ENCODE peak calls at places on chromosome 22, in eight cellular contexts. S is fibroblast of lung, Z is HepG2, C is H9, F is HCT116, A is astrocyte, D is OCI-LY7, I is GM23338. P is an unnamed sample. For H3K79me2 and H3K4me1, the result is how much of the 10 kb centered on the place peaks cover.

GRCh38 chr22:22848364-22848866 is 39.2 kb upstream of the IGLL5 start:
- DNase-seq in S (peak), Z (peak), C (peak), F (peak), A (peak), D (peak), I (peak), P (peak)

GRCh38 chr22:32562916-32563315 is 88.3 kb downstream of the FBXO7 start:
- DNase-seq in S (no peak), Z (no peak), C (no peak), F (no peak), A (no peak), D (no peak), I (no peak), P (no peak)

GRCh38 chr22:32331236-32331917 is 26.3 kb upstream of the RFPL3 start:
- DNase-seq in S (no peak), Z (no peak), C (peak), F (no peak), A (no peak), D (no peak), I (no peak), P (no peak)

GRCh38 chr22:24420072-24420976 is 7.1 kb upstream of the ADORA2A start:
- DNase-seq in S (no peak), Z (peak), C (no peak), F (no peak), A (no peak), D (no peak), I (peak), P (no peak)

GRCh38 chr22:26592368-26593015 is 2.6 kb upstream of the TPST2 start:
- DNase-seq in S (no peak), Z (no peak), C (no peak), F (no peak), A (no peak), D (peak), I (no peak), P (no peak)

GRCh38 chr22:50275181-50276055 is 5.2 kb upstream of the MAPK11 start:
- DNase-seq in S (no peak), Z (no peak), C (no peak), F (no peak), A (no peak), D (no peak), I (no peak), P (no peak)

GRCh38 chr22:23302171-23303002 is 122.1 kb downstream of the BCR start:
- DNase-seq in S (no peak), Z (no peak), C (no peak), F (no peak), A (no peak), D (no peak), I (no peak), P (no peak)

GRCh38 chr22:47357493-47357892 is 595.0 kb downstream of the TBC1D22A start:
- DNase-seq in S (no peak), Z (no peak), C (no peak), F (no peak), A (no peak), D (no peak), I (no peak), P (no peak)

GRCh38 chr22:23306438-23306921 is 126.2 kb downstream of the BCR start:
- DNase-seq in S (peak), Z (no peak), C (no peak), F (no peak), A (peak), D (no peak), I (no peak), P (no peak)

GRCh38 chr22:22689621-22690345 is 45.4 kb downstream of the GGTLC2 start:
- DNase-seq in S (no peak), Z (no peak), C (no peak), F (no peak), A (no peak), D (no peak), I (no peak), P (no peak)

GRCh38 chr22:29477919-29478318 is 2.1 kb upstream of the NEFH start:
- DNase-seq in S (no peak), Z (no peak), C (no peak), F (no peak), A (no peak), D (no peak), I (peak), P (no peak)

GRCh38 chr22:22942511-22943329 is 55.1 kb downstream of the IGLL5 start:
- DNase-seq in S (peak), Z (peak), C (peak), F (peak), A (peak), D (peak), I (peak), P (peak)

GRCh38 chr22:22141771-22142591 is 102.6 kb upstream of the VPREB1 start:
- DNase-seq in S (no peak), Z (no peak), C (no peak), F (no peak), A (no peak), D (no peak), I (no peak), P (no peak)

GRCh38 chr22:22450343-22450839 is 58.2 kb downstream of the ZNF280B start:
- DNase-seq in S (no peak), Z (no peak), C (no peak), F (no peak), A (no peak), D (peak), I (no peak), P (no peak)

GRCh38 chr22:23182289-23183106 is 2.2 kb downstream of the BCR start:
- DNase-seq in S (no peak), Z (no peak), C (no peak), F (no peak), A (peak), D (peak), I (peak), P (peak)

GRCh38 chr22:26806445-26807170 is 149.2 kb downstream of the MIAT start:
- DNase-seq in S (no peak), Z (no peak), C (no peak), F (no peak), A (no peak), D (no peak), I (no peak), P (no peak)

GRCh38 chr22:29469755-29470154 is 10.3 kb upstream of the NEFH start:
- DNase-seq in S (no peak), Z (no peak), C (peak), F (no peak), A (no peak), D (no peak), I (peak), P (no peak)

GRCh38 chr22:44158766-44159165 is 22.0 kb upstream of the PARVG start:
- DNase-seq in S (no peak), Z (no peak), C (no peak), F (no peak), A (no peak), D (no peak), I (no peak), P (no peak)

GRCh38 chr22:38262051-38262795 is 10.6 kb downstream of the TMEM184B start:
- DNase-seq in S (no peak), Z (peak), C (peak), F (no peak), A (no peak), D (peak), I (peak), P (peak)

GRCh38 chr22:37533995-37534394 is 14.8 kb upstream of the CARD10 start:
- DNase-seq in S (peak), Z (no peak), C (no peak), F (peak), A (peak), D (no peak), I (no peak), P (peak)

GRCh38 chr22:25062378-25063095 is 110.0 kb downstream of the KIAA1671 start:
- DNase-seq in S (no peak), Z (no peak), C (no peak), F (no peak), A (no peak), D (no peak), I (no peak), P (no peak)

GRCh38 chr22:32760396-32760795 is 41.1 kb upstream of the TIMP3 start:
- DNase-seq in S (no peak), Z (no peak), C (no peak), F (no peak), A (no peak), D (no peak), I (no peak), P (no peak)

GRCh38 chr22:22060200-22061084 is 77.9 kb upstream of the TOP3B start:
- DNase-seq in S (peak), Z (peak), C (peak), F (peak), A (no peak), D (peak), I (peak), P (peak)

GRCh38 chr22:17121235-17122195 is at the start of gene TMEM121B:
- DNase-seq in S (peak), Z (no peak), C (peak), F (no peak), A (peak), D (no peak), I (peak), P (no peak)

GRCh38 chr22:32618461-32619140 is 144.0 kb downstream of the FBXO7 start:
- DNase-seq in S (peak), Z (no peak), C (no peak), F (no peak), A (no peak), D (no peak), I (no peak), P (no peak)

GRCh38 chr22:21681566-21682370 is 16.0 kb downstream of the PPIL2 start:
- DNase-seq in S (no peak), Z (no peak), C (no peak), F (no peak), A (no peak), D (no peak), I (no peak), P (peak)

GRCh38 chr22:48574776-48575566 is 1252.7 kb downstream of the BRD1 start:
- DNase-seq in S (peak), Z (peak), C (peak), F (no peak), A (peak), D (no peak), I (peak), P (no peak)

GRCh38 chr22:42993651-42994275 is 21.2 kb downstream of the PACSIN2 start:
- DNase-seq in S (peak), Z (peak), C (no peak), F (no peak), A (peak), D (no peak), I (no peak), P (peak)

GRCh38 chr22:43826142-43827093 is 14.3 kb upstream of the EFCAB6 start:
- DNase-seq in S (peak), Z (no peak), C (peak), F (no peak), A (peak), D (no peak), I (no peak), P (peak)

GRCh38 chr22:22834783-22835182 is 52.8 kb upstream of the IGLL5 start:
- DNase-seq in S (no peak), Z (no peak), C (no peak), F (no peak), A (no peak), D (no peak), I (no peak), P (no peak)

GRCh38 chr22:33737662-33738061 is 182.6 kb downstream of the LARGE1 start:
- DNase-seq in S (no peak), Z (no peak), C (no peak), F (no peak), A (no peak), D (no peak), I (no peak), P (no peak)

GRCh38 chr22:29083576-29084566 is 11.0 kb downstream of the KREMEN1 start:
- DNase-seq in S (no peak), Z (no peak), C (no peak), F (no peak), A (peak), D (no peak), I (no peak), P (peak)

GRCh38 chr22:50532353-50532700 is 2.5 kb upstream of the TYMP start:
- DNase-seq in S (no peak), Z (no peak), C (no peak), F (no peak), A (no peak), D (peak), I (no peak), P (no peak)

GRCh38 chr22:33831207-33831606 is 89.1 kb downstream of the LARGE1 start:
- DNase-seq in S (no peak), Z (no peak), C (no peak), F (no peak), A (no peak), D (no peak), I (peak), P (no peak)

GRCh38 chr22:42258126-42258525 is 12.3 kb downstream of the TCF20 start:
- DNase-seq in S (no peak), Z (no peak), C (no peak), F (no peak), A (no peak), D (no peak), I (no peak), P (no peak)

DNA sequence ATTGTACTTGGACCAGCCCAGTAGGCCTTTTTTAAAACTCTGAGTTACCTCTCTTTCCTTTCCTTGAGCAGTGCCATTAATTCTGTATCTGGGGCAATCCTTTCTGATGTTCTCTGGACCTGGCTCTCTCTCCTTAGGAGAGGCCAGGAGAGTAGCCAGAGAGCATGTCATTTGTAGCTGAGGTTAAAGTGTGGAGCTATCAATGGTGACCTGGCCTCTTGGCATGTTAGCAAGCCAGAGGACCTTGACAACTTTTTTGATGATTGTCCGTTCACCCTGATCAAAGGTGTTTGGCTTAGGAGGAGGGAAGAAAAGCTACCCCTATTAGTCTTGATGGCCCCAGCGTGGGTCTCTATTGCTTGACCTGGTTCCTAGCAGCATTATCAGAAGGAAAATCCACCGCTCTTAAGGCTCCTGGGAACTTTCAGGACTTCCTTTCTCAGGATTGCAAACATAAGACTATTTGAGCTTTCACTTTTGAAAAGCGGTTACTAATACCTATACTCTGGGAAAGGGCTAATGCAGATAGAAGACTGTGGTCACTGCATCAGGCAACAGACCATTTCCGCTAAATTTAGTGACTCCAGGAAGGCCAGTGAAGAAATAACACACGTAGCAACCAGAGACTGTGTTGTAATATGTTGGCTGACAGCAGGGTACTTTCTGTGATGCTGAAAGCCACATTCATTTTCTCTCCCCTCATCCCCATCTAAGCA is 18.2 kb downstream of the LIMK2 start:
- DNase-seq in S (peak), Z (no peak), C (no peak), F (no peak), A (no peak), D (no peak), I (no peak), P (no peak)
- H3K79me2 ChIP-seq in S (under half), Z (half or more), C (under half), F (under half), A (under half), D (under half), I (under half), P (under half)

DNA sequence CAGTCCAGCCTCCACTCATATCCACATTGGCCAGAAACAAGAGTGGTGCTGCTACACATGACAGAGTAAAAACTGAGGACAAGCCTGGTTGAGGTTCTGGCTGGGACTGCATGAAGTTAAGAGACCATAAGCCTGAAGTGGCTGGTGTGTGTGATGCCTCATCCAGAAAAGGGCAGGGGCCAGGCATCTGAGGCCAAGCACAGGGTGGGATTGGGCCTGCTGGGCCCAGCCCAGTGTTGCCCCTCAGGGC is 25.3 kb downstream of the ARVCF start:
- DNase-seq in S (no peak), Z (no peak), C (no peak), F (no peak), A (no peak), D (no peak), I (no peak), P (no peak)
- H3K4me1 ChIP-seq in S (under half), Z (under half), C (under half), F (under half), A (under half), D (under half), I (under half), P (under half)

GRCh38 chr22:19113429-19113828 is 8.8 kb downstream of the DGCR2 start:
- DNase-seq in S (no peak), Z (no peak), C (no peak), F (no peak), A (no peak), D (no peak), I (no peak), P (no peak)

GRCh38 chr22:19111584-19111983 is 10.6 kb downstream of the DGCR2 start:
- DNase-seq in S (no peak), Z (no peak), C (no peak), F (no peak), A (no peak), D (no peak), I (no peak), P (no peak)

GRCh38 chr22:19110064-19110458 is 12.2 kb downstream of the DGCR2 start:
- DNase-seq in S (no peak), Z (no peak), C (no peak), F (no peak), A (no peak), D (no peak), I (peak), P (no peak)

GRCh38 chr22:19109198-19110063 is 12.8 kb downstream of the DGCR2 start:
- DNase-seq in S (peak), Z (peak), C (no peak), F (no peak), A (peak), D (peak), I (no peak), P (no peak)

GRCh38 chr22:19111140-19111539 is 11.1 kb downstream of the DGCR2 start:
- DNase-seq in S (no peak), Z (no peak), C (no peak), F (no peak), A (no peak), D (no peak), I (peak), P (no peak)
- TF ChIP-seq CTCF in S (no peak), Z (no peak), C (peak), F (peak), A (no peak), D (peak), I (peak), P (peak)

GRCh38 chr22:39512026-39512425 is 8.3 kb upstream of the ATF4 start:
- DNase-seq in S (no peak), Z (no peak), C (no peak), F (no peak), A (no peak), D (no peak), I (no peak), P (no peak)
- H3K79me2 ChIP-seq in S (under half), Z (under half), C (under half), F (half or more), A (half or more), D (under half), I (under half), P (under half)

GRCh38 chr22:46293591-46294260 is 2.9 kb upstream of the GTSE1 start:
- DNase-seq in S (peak), Z (no peak), C (no peak), F (no peak), A (peak), D (peak), I (no peak), P (no peak)
- H3K4me1 ChIP-seq in S (under half), Z (under half), C (under half), F (under half), A (under half), D (half or more), I (under half), P (under half)

DNA sequence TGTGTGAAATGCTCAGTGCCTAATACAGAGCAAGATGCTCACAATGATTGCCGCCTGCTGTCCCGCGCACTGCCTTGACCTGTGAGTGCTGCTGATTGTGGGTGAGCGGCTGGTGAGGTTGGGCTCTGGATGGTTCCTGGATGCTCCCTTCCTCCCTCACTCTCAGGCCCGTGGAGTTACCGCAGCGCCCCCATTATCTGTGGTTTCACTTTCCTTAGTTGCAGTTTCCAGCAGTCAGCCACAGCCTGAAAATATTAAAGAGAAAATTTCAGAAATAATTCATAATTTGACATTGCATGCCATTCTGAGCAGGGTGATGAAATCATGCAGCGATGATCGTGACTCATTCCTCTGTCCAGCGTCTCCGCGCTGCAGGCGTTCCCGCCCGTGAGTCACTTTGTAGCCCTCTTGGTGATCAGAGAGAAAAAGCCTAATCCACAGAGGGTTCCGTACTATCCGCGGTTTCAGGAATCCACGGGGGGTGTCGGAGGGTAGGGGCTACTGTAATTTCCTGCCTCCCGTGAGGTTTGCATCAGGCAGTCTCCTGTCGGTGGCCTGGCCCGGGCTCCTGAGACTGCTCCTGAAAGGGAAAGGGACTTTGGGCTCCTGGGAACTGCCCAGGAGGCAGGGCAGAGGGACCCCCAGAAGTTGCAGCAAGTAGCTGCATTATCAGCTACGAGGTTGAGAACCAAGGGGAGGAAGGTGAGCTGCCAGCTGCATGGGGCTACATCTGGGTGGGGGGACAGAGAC is 10.6 kb downstream of the RPL3 start:
- DNase-seq in S (peak), Z (no peak), C (peak), F (peak), A (peak), D (no peak), I (peak), P (peak)
- TF ChIP-seq CTCF in S (peak), Z (peak), C (no peak), F (no peak), A (peak), D (peak), I (peak), P (no peak)

DNA sequence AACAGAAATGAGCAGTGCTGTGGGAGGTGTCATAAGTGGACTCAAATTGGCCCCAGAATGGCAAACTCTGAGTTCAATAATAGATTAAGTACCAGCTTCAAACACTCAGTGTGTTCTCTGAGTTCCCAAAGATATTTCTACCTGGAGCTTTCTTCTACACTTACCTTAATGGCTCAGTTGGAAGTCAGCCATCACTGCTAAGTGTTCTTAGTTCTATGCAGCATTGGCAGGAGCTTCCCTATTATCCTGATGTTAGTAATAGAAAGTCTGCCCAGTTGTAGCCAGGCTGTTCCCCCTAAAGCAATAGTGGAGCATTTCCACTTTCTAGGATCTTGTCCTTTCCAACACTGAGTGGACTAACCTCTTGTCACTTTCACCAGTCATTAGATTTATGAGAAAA is 9.7 kb upstream of the PIK3IP1 start:
- DNase-seq in S (no peak), Z (no peak), C (no peak), F (no peak), A (no peak), D (no peak), I (no peak), P (no peak)
- H3K79me2 ChIP-seq in S (under half), Z (under half), C (under half), F (under half), A (under half), D (under half), I (under half), P (under half)

GRCh38 chr22:35835998-35836691 is 118.5 kb downstream of the APOL5 start:
- DNase-seq in S (peak), Z (peak), C (peak), F (peak), A (peak), D (no peak), I (peak), P (peak)
- H3K4me1 ChIP-seq in S (under half), Z (under half), C (under half), F (under half), A (under half), D (half or more), I (half or more), P (under half)

P was measured in PC-3.